ENCODE peak calls at places on chromosomes 3 and 15, in six cellular contexts. S is psoas muscle, H is right cardiac atrium, L is cardiac muscle cell, B is right lobe of liver, T is GM12878. M is an unnamed sample.

GRCh38 chr3:177300842-177301241 is 103.6 kb upstream of the TBL1XR1 start:
- DNase-seq in L (no peak), S (no peak), H (no peak), B (no peak), T (no peak), M (no peak)

GRCh38 chr3:156271508-156271907 is 151.1 kb downstream of the KCNAB1 start:
- DNase-seq in B (no peak), T (no peak), H (no peak), L (no peak), S (no peak), M (no peak)

GRCh38 chr3:113536627-113537101 is 4.3 kb downstream of the SIDT1 start:
- DNase-seq in L (no peak), H (no peak), T (no peak), S (no peak), B (no peak), M (peak)

GRCh38 chr3:42505849-42506410 is 3.5 kb downstream of the VIPR1 start:
- DNase-seq in T (no peak), B (peak), S (no peak), H (no peak), L (no peak), M (no peak)

GRCh38 chr3:134437211-134437752 is 48.5 kb downstream of the ANAPC13 start:
- DNase-seq in L (no peak), H (no peak), B (no peak), T (no peak), S (no peak), M (no peak)

GRCh38 chr3:89353465-89353864 is 246.0 kb downstream of the EPHA3 start:
- DNase-seq in B (no peak), S (no peak), T (no peak), L (no peak), H (no peak), M (no peak)

GRCh38 chr3:16596352-16597032 is 8.7 kb downstream of the DAZL start:
- DNase-seq in H (no peak), B (no peak), L (no peak), T (no peak), S (no peak), M (no peak)

GRCh38 chr15:83200162-83200561 is 7.5 kb downstream of the HDGFL3 start:
- DNase-seq in H (no peak), L (no peak), T (peak), S (no peak), B (no peak), M (no peak)

GRCh38 chr3:138049157-138049919 is 39.4 kb downstream of the CLDN18 start:
- DNase-seq in T (no peak), B (no peak), S (no peak), H (no peak), L (no peak), M (no peak)

GRCh38 chr3:52704611-52705437 is 767 bp downstream of the GLT8D1 start:
- DNase-seq in H (no peak), S (no peak), L (peak), B (peak), T (no peak), M (no peak)

GRCh38 chr15:23645379-23646164 is 2.1 kb downstream of the MAGEL2 start:
- DNase-seq in L (peak), H (no peak), T (no peak), S (no peak), B (no peak), M (no peak)

GRCh38 chr3:169666501-169667379 is 3.2 kb upstream of the MECOM start:
- DNase-seq in B (no peak), S (no peak), H (peak), T (no peak), L (peak), M (no peak)

GRCh38 chr15:67180514-67181191 is 73.8 kb downstream of the AAGAB start:
- DNase-seq in B (no peak), T (no peak), H (peak), S (no peak), L (no peak), M (no peak)

GRCh38 chr3:188421151-188421821 is 267.3 kb downstream of the LPP start:
- DNase-seq in L (no peak), B (no peak), S (no peak), T (no peak), H (no peak), M (peak)

GRCh38 chr15:69499521-69500201 is 47.0 kb downstream of the RPLP1 start:
- DNase-seq in L (peak), B (no peak), S (peak), H (peak), T (no peak), M (no peak)

GRCh38 chr3:50221413-50222168 is 14.4 kb upstream of the GNAI2 start:
- DNase-seq in B (peak), L (no peak), H (no peak), S (no peak), T (no peak), M (no peak)

GRCh38 chr3:154730221-154730620 is 300.2 kb upstream of the GPR149 start:
- DNase-seq in H (no peak), T (no peak), B (no peak), S (no peak), L (no peak), M (no peak)

GRCh38 chr3:10599017-10599416 is 93.6 kb upstream of the ATP2B2 start:
- DNase-seq in H (no peak), S (no peak), T (no peak), B (no peak), L (no peak), M (no peak)

GRCh38 chr3:31550452-31551251 is 17.9 kb downstream of the STT3B start:
- DNase-seq in T (no peak), L (peak), H (no peak), B (no peak), S (no peak), M (no peak)

GRCh38 chr15:64071931-64072765 is 21.5 kb downstream of the CIAO2A start:
- DNase-seq in L (no peak), S (no peak), T (no peak), B (no peak), H (no peak), M (no peak)

GRCh38 chr3:120143676-120144075 is 49.4 kb upstream of the GSK3B start:
- DNase-seq in H (no peak), T (no peak), B (no peak), L (no peak), S (no peak), M (no peak)

GRCh38 chr3:139538733-139539132 is 809 bp downstream of the RBP1 start:
- DNase-seq in H (peak), L (peak), S (peak), B (peak), T (no peak), M (no peak)

GRCh38 chr3:115836944-115837343 is 213.6 kb downstream of the GAP43 start:
- DNase-seq in H (no peak), B (no peak), S (no peak), L (peak), T (no peak), M (peak)

GRCh38 chr15:58221591-58222241 is 83.5 kb downstream of the AQP9 start:
- DNase-seq in H (no peak), L (peak), T (no peak), S (no peak), B (no peak), M (peak)

GRCh38 chr3:68290333-68290732 is 635.9 kb upstream of the SUCLG2 start:
- DNase-seq in L (no peak), B (no peak), T (no peak), H (no peak), S (no peak), M (no peak)

M was measured in H4.